ENCODE peak calls at places on chromosomes 11 and 22, in eight cellular contexts. One of them, this sample, is unnamed.

GRCh38 chr11:79018371-79018849 is 422.4 kb downstream of the TENM4 start:
- DNase-seq in pancreas: no peak
- DNase-seq in CD8-positive, alpha-beta T cell: no peak
- DNase-seq in right lobe of liver: no peak
- DNase-seq in breast epithelium: no peak
- DNase-seq in psoas muscle: no peak
- DNase-seq in IMR-90: peak; percentile 97
- DNase-seq in uterus: peak; percentile 68
- DNase-seq in this sample: no peak

GRCh38 chr11:117704416-117705150 is 92.4 kb downstream of the DSCAML1 start:
- DNase-seq in pancreas: no peak
- DNase-seq in CD8-positive, alpha-beta T cell: no peak
- DNase-seq in right lobe of liver: no peak
- DNase-seq in breast epithelium: no peak
- DNase-seq in psoas muscle: no peak
- DNase-seq in IMR-90: no peak
- DNase-seq in uterus: no peak
- DNase-seq in this sample: no peak

GRCh38 chr22:44707752-44708151 is 5.7 kb downstream of the PRR5 start:
- DNase-seq in pancreas: no peak
- DNase-seq in CD8-positive, alpha-beta T cell: no peak
- DNase-seq in right lobe of liver: no peak
- DNase-seq in breast epithelium: no peak
- DNase-seq in psoas muscle: no peak
- DNase-seq in IMR-90: peak; percentile 70
- DNase-seq in uterus: no peak
- DNase-seq in this sample: no peak

GRCh38 chr11:120985718-120986569 is 38.0 kb upstream of the TBCEL start:
- DNase-seq in pancreas: peak; percentile 32
- DNase-seq in CD8-positive, alpha-beta T cell: peak; percentile 59
- DNase-seq in right lobe of liver: peak; percentile 70
- DNase-seq in breast epithelium: no peak
- DNase-seq in psoas muscle: peak; percentile 61
- DNase-seq in IMR-90: peak; percentile 29
- DNase-seq in uterus: peak; percentile 34
- DNase-seq in this sample: no peak

GRCh38 chr11:13940611-13941256 is 21.8 kb upstream of the SPON1 start:
- DNase-seq in pancreas: no peak
- DNase-seq in CD8-positive, alpha-beta T cell: peak; percentile 69
- DNase-seq in right lobe of liver: no peak
- DNase-seq in breast epithelium: no peak
- DNase-seq in psoas muscle: no peak
- DNase-seq in IMR-90: no peak
- DNase-seq in uterus: no peak
- DNase-seq in this sample: no peak

GRCh38 chr11:35192347-35192746 is 53.4 kb downstream of the CD44 start:
- DNase-seq in pancreas: no peak
- DNase-seq in CD8-positive, alpha-beta T cell: no peak
- DNase-seq in right lobe of liver: peak; percentile 82
- DNase-seq in breast epithelium: no peak
- DNase-seq in psoas muscle: peak; percentile 50
- DNase-seq in IMR-90: peak; percentile 38
- DNase-seq in uterus: peak; percentile 73
- DNase-seq in this sample: peak; percentile 91

GRCh38 chr22:49752598-49753091 is 75.0 kb downstream of the BRD1 start:
- DNase-seq in pancreas: no peak
- DNase-seq in CD8-positive, alpha-beta T cell: no peak
- DNase-seq in right lobe of liver: no peak
- DNase-seq in breast epithelium: no peak
- DNase-seq in psoas muscle: no peak
- DNase-seq in IMR-90: no peak
- DNase-seq in uterus: no peak
- DNase-seq in this sample: peak; percentile 72

GRCh38 chr11:76788661-76789442 is 5.7 kb downstream of the TSKU start:
- DNase-seq in pancreas: peak; percentile 58
- DNase-seq in CD8-positive, alpha-beta T cell: no peak
- DNase-seq in right lobe of liver: peak; percentile 75
- DNase-seq in breast epithelium: peak; percentile 93
- DNase-seq in psoas muscle: no peak
- DNase-seq in IMR-90: no peak
- DNase-seq in uterus: peak; percentile 26
- DNase-seq in this sample: no peak

GRCh38 chr11:120122921-120123683 is 14.8 kb downstream of the TRIM29 start:
- DNase-seq in pancreas: no peak
- DNase-seq in CD8-positive, alpha-beta T cell: no peak
- DNase-seq in right lobe of liver: no peak
- DNase-seq in breast epithelium: no peak
- DNase-seq in psoas muscle: no peak
- DNase-seq in IMR-90: no peak
- DNase-seq in uterus: no peak
- DNase-seq in this sample: no peak

GRCh38 chr11:4919250-4919649 is at the start of gene OR51G2:
- DNase-seq in pancreas: no peak
- DNase-seq in CD8-positive, alpha-beta T cell: no peak
- DNase-seq in right lobe of liver: no peak
- DNase-seq in breast epithelium: no peak
- DNase-seq in psoas muscle: no peak
- DNase-seq in IMR-90: no peak
- DNase-seq in uterus: no peak
- DNase-seq in this sample: no peak

GRCh38 chr22:25176799-25177198 is 22.9 kb upstream of the CRYBB3 start:
- DNase-seq in pancreas: no peak
- DNase-seq in CD8-positive, alpha-beta T cell: no peak
- DNase-seq in right lobe of liver: no peak
- DNase-seq in breast epithelium: no peak
- DNase-seq in psoas muscle: no peak
- DNase-seq in IMR-90: no peak
- DNase-seq in uterus: no peak
- DNase-seq in this sample: no peak

GRCh38 chr11:10751581-10751940 is 515 bp downstream of the CTR9 start:
- DNase-seq in pancreas: no peak
- DNase-seq in CD8-positive, alpha-beta T cell: no peak
- DNase-seq in right lobe of liver: no peak
- DNase-seq in breast epithelium: no peak
- DNase-seq in psoas muscle: no peak
- DNase-seq in IMR-90: no peak
- DNase-seq in uterus: no peak
- DNase-seq in this sample: no peak

GRCh38 chr22:49291169-49291568 is 536.5 kb downstream of the BRD1 start:
- DNase-seq in pancreas: no peak
- DNase-seq in CD8-positive, alpha-beta T cell: no peak
- DNase-seq in right lobe of liver: no peak
- DNase-seq in breast epithelium: no peak
- DNase-seq in psoas muscle: no peak
- DNase-seq in IMR-90: no peak
- DNase-seq in uterus: no peak
- DNase-seq in this sample: no peak

GRCh38 chr22:29307658-29308147 is 1.3 kb downstream of the GAS2L1 start:
- DNase-seq in pancreas: no peak
- DNase-seq in CD8-positive, alpha-beta T cell: no peak
- DNase-seq in right lobe of liver: no peak
- DNase-seq in breast epithelium: no peak
- DNase-seq in psoas muscle: no peak
- DNase-seq in IMR-90: no peak
- DNase-seq in uterus: no peak
- DNase-seq in this sample: no peak

GRCh38 chr11:1826552-1827094 is 8.2 kb upstream of the SYT8 start:
- DNase-seq in pancreas: no peak
- DNase-seq in CD8-positive, alpha-beta T cell: no peak
- DNase-seq in right lobe of liver: peak; percentile 56
- DNase-seq in breast epithelium: peak; percentile 68
- DNase-seq in psoas muscle: no peak
- DNase-seq in IMR-90: peak; percentile 59
- DNase-seq in uterus: no peak
- DNase-seq in this sample: no peak

GRCh38 chr11:93481279-93481678 is 61.9 kb downstream of the SMCO4 start:
- DNase-seq in pancreas: no peak
- DNase-seq in CD8-positive, alpha-beta T cell: no peak
- DNase-seq in right lobe of liver: no peak
- DNase-seq in breast epithelium: peak; percentile 29
- DNase-seq in psoas muscle: no peak
- DNase-seq in IMR-90: no peak
- DNase-seq in uterus: no peak
- DNase-seq in this sample: peak; percentile 62

GRCh38 chr11:108685419-108686161 is 20.7 kb downstream of the DDX10 start:
- DNase-seq in pancreas: no peak
- DNase-seq in CD8-positive, alpha-beta T cell: no peak
- DNase-seq in right lobe of liver: no peak
- DNase-seq in breast epithelium: no peak
- DNase-seq in psoas muscle: no peak
- DNase-seq in IMR-90: peak; percentile 29
- DNase-seq in uterus: no peak
- DNase-seq in this sample: no peak

GRCh38 chr11:9037046-9037780 is 33.4 kb upstream of the NRIP3 start:
- DNase-seq in pancreas: no peak
- DNase-seq in CD8-positive, alpha-beta T cell: peak; percentile 13
- DNase-seq in right lobe of liver: no peak
- DNase-seq in breast epithelium: no peak
- DNase-seq in psoas muscle: no peak
- DNase-seq in IMR-90: no peak
- DNase-seq in uterus: no peak
- DNase-seq in this sample: no peak

GRCh38 chr11:102516179-102516578 is 14.4 kb downstream of the MMP7 start:
- DNase-seq in pancreas: no peak
- DNase-seq in CD8-positive, alpha-beta T cell: no peak
- DNase-seq in right lobe of liver: no peak
- DNase-seq in breast epithelium: no peak
- DNase-seq in psoas muscle: no peak
- DNase-seq in IMR-90: no peak
- DNase-seq in uterus: no peak
- DNase-seq in this sample: no peak

DNA sequence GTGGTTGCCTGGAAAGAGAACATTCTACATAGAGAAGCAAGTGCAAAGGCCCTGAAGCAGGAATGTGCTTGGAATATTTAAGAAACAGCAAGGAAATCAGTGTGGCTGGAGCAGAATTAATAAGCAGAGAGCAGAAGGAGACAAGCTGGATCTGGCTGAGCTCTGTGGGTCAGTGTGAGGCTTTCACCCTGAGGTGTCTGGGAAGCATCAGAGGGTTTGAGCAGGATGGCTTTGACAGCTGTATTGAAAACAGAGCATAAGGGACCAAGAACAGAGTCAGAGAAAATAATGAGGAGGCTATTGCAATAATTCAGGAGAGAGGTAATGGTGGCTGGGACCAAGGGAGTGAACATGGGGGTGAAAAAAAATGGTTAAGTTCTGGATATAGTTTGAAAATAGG is 199.6 kb downstream of the NXPE2 start:
- DNase-seq in pancreas: no peak
- DNase-seq in CD8-positive, alpha-beta T cell: no peak
- DNase-seq in right lobe of liver: no peak
- DNase-seq in breast epithelium: no peak
- DNase-seq in psoas muscle: no peak
- DNase-seq in IMR-90: no peak
- DNase-seq in uterus: no peak
- DNase-seq in this sample: no peak
- H3K27ac ChIP-seq in pancreas: no peak overlapping the region
- H3K27ac ChIP-seq in CD8-positive, alpha-beta T cell: no peak overlapping the region
- H3K27ac ChIP-seq in right lobe of liver: no peak overlapping the region
- H3K27ac ChIP-seq in breast epithelium: no peak overlapping the region
- H3K27ac ChIP-seq in psoas muscle: no peak overlapping the region
- H3K27ac ChIP-seq in IMR-90: no peak overlapping the region
- H3K27ac ChIP-seq in uterus: no peak overlapping the region
- H3K27ac ChIP-seq in this sample: no peak overlapping the region

GRCh38 chr11:7449196-7449840 is 36.0 kb upstream of the OLFML1 start:
- DNase-seq in pancreas: peak; percentile 38
- DNase-seq in CD8-positive, alpha-beta T cell: no peak
- DNase-seq in right lobe of liver: no peak
- DNase-seq in breast epithelium: no peak
- DNase-seq in psoas muscle: no peak
- DNase-seq in IMR-90: no peak
- DNase-seq in uterus: no peak
- DNase-seq in this sample: no peak

GRCh38 chr11:7450836-7451235 is 34.5 kb upstream of the OLFML1 start:
- DNase-seq in pancreas: no peak
- DNase-seq in CD8-positive, alpha-beta T cell: no peak
- DNase-seq in right lobe of liver: no peak
- DNase-seq in breast epithelium: no peak
- DNase-seq in psoas muscle: no peak
- DNase-seq in IMR-90: no peak
- DNase-seq in uterus: no peak
- DNase-seq in this sample: no peak

GRCh38 chr11:7449841-7450214 is 35.5 kb upstream of the OLFML1 start:
- DNase-seq in pancreas: peak; percentile 22
- DNase-seq in CD8-positive, alpha-beta T cell: no peak
- DNase-seq in right lobe of liver: no peak
- DNase-seq in breast epithelium: no peak
- DNase-seq in psoas muscle: no peak
- DNase-seq in IMR-90: no peak
- DNase-seq in uterus: no peak
- DNase-seq in this sample: no peak

GRCh38 chr11:7451520-7451919 is 33.8 kb upstream of the OLFML1 start:
- DNase-seq in pancreas: no peak
- DNase-seq in CD8-positive, alpha-beta T cell: no peak
- DNase-seq in right lobe of liver: no peak
- DNase-seq in breast epithelium: no peak
- DNase-seq in psoas muscle: no peak
- DNase-seq in IMR-90: no peak
- DNase-seq in uterus: no peak
- DNase-seq in this sample: no peak

DNA sequence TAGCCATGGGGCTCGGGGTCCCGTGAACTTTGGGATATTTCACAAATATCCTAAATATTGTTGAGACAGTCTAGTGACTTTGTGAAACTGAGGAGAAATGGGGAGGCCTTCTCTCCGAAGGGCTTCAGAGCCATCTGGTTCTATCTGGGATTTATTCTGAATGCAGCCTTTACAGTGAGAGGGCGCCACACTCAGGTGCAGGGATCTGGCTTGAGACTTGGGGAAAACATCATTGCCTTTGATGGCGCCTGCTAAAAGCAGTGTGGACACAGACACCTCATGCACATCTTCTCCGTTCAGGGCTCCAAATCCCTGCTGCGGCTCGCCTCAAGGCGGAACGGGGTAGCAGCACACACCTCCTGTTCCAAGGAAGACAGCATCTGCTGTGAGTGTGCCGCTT is 37.2 kb upstream of the OLFML1 start:
- DNase-seq in pancreas: no peak
- DNase-seq in CD8-positive, alpha-beta T cell: no peak
- DNase-seq in right lobe of liver: no peak
- DNase-seq in breast epithelium: no peak
- DNase-seq in psoas muscle: no peak
- DNase-seq in IMR-90: no peak
- DNase-seq in uterus: no peak
- DNase-seq in this sample: no peak
- TF ChIP-seq CTCF in pancreas: no peak
- TF ChIP-seq CTCF in CD8-positive, alpha-beta T cell: no peak
- TF ChIP-seq CTCF in right lobe of liver: no peak
- TF ChIP-seq CTCF in breast epithelium: no peak
- TF ChIP-seq CTCF in psoas muscle: no peak
- TF ChIP-seq CTCF in IMR-90: no peak
- TF ChIP-seq CTCF in uterus: no peak
- TF ChIP-seq CTCF in this sample: no peak

GRCh38 chr11:65485820-65486219 is 13.0 kb upstream of the MALAT1 start:
- DNase-seq in pancreas: no peak
- DNase-seq in CD8-positive, alpha-beta T cell: no peak
- DNase-seq in right lobe of liver: peak; percentile 3
- DNase-seq in breast epithelium: no peak
- DNase-seq in psoas muscle: no peak
- DNase-seq in IMR-90: no peak
- DNase-seq in uterus: no peak
- DNase-seq in this sample: no peak
- H3K27ac ChIP-seq in pancreas: no peak overlapping the region
- H3K27ac ChIP-seq in CD8-positive, alpha-beta T cell: no peak overlapping the region
- H3K27ac ChIP-seq in right lobe of liver: no peak overlapping the region
- H3K27ac ChIP-seq in breast epithelium: peak overlapping the region; percentile 98
- H3K27ac ChIP-seq in psoas muscle: peak overlapping the region; percentile 99
- H3K27ac ChIP-seq in IMR-90: peak overlapping the region; percentile 75
- H3K27ac ChIP-seq in uterus: peak overlapping the region; percentile 97
- H3K27ac ChIP-seq in this sample: peak overlapping the region; percentile 95

GRCh38 chr22:37270928-37271650 is 11.2 kb upstream of the CYTH4 start:
- DNase-seq in pancreas: no peak
- DNase-seq in CD8-positive, alpha-beta T cell: no peak
- DNase-seq in right lobe of liver: peak; percentile 31
- DNase-seq in breast epithelium: no peak
- DNase-seq in psoas muscle: no peak
- DNase-seq in IMR-90: peak; percentile 50
- DNase-seq in uterus: no peak
- DNase-seq in this sample: no peak
- TF ChIP-seq CTCF in pancreas: no peak
- TF ChIP-seq CTCF in CD8-positive, alpha-beta T cell: no peak
- TF ChIP-seq CTCF in right lobe of liver: no peak
- TF ChIP-seq CTCF in breast epithelium: no peak
- TF ChIP-seq CTCF in psoas muscle: no peak
- TF ChIP-seq CTCF in IMR-90: no peak
- TF ChIP-seq CTCF in uterus: no peak
- TF ChIP-seq CTCF in this sample: no peak

This sample was measured in esophagus muscularis mucosa.